ENCODE peak calls at places on chromosomes 6 and 20, in nine cellular contexts. J, K, R, U, F, Y, D, M and O are unnamed samples.

GRCh38 chr20:57514273-57514751 is 10.6 kb downstream of the CTCFL start:
- DNase-seq in F (no peak), J (peak), R (peak), U (peak), K (peak), Y (peak), M (peak), D (peak), O (peak)

GRCh38 chr6:167119680-167120556 is 3.0 kb upstream of the CCR6 start:
- DNase-seq in U (no peak), D (no peak), F (peak), R (no peak), J (no peak), M (no peak), K (no peak), Y (no peak), O (no peak)

GRCh38 chr6:44674226-44675155 is 287.0 kb downstream of the CDC5L start:
- DNase-seq in K (no peak), U (no peak), M (no peak), J (peak), D (peak), F (no peak), R (no peak), Y (no peak), O (no peak)

GRCh38 chr6:37524025-37524647 is 24.4 kb upstream of the CCDC167 start:
- DNase-seq in F (no peak), R (no peak), M (no peak), U (no peak), Y (peak), D (peak), K (no peak), J (peak), O (no peak)

GRCh38 chr6:160428069-160428430 is 79.9 kb downstream of the SLC22A3 start:
- DNase-seq in M (no peak), K (no peak), D (no peak), J (no peak), U (peak), F (no peak), R (no peak), Y (no peak), O (no peak)

GRCh38 chr6:111843347-111844147 is 29.7 kb downstream of the FYN start:
- DNase-seq in J (no peak), R (no peak), U (peak), F (peak), Y (no peak), M (no peak), D (no peak), K (no peak), O (no peak)

GRCh38 chr6:38871745-38872568 is 156.8 kb downstream of the DNAH8 start:
- DNase-seq in D (peak), J (peak), Y (peak), U (peak), R (peak), F (peak), M (peak), K (peak), O (peak)

GRCh38 chr20:9409352-9409751 is 105.0 kb upstream of the LAMP5 start:
- DNase-seq in R (no peak), M (no peak), D (peak), J (peak), Y (peak), U (no peak), K (no peak), F (no peak), O (no peak)

GRCh38 chr6:85458782-85459181 is 8.9 kb downstream of the NT5E start:
- DNase-seq in R (no peak), D (no peak), K (no peak), Y (no peak), F (no peak), U (no peak), M (no peak), J (no peak), O (no peak)

GRCh38 chr6:122198922-122199321 is 200.5 kb upstream of the HSF2 start:
- DNase-seq in K (no peak), D (peak), M (no peak), J (peak), F (no peak), U (no peak), R (no peak), Y (no peak), O (no peak)

GRCh38 chr6:122207061-122207460 is 192.4 kb upstream of the HSF2 start:
- DNase-seq in J (no peak), Y (no peak), F (no peak), D (no peak), R (no peak), M (no peak), K (no peak), U (no peak), O (no peak)

GRCh38 chr6:122207794-122208193 is 191.7 kb upstream of the HSF2 start:
- DNase-seq in Y (no peak), J (peak), F (no peak), K (no peak), D (peak), U (no peak), R (no peak), M (no peak), O (no peak)

GRCh38 chr6:122200441-122200840 is 199.0 kb upstream of the HSF2 start:
- DNase-seq in F (no peak), M (no peak), K (no peak), U (no peak), D (no peak), R (no peak), Y (no peak), J (no peak), O (no peak)

DNA sequence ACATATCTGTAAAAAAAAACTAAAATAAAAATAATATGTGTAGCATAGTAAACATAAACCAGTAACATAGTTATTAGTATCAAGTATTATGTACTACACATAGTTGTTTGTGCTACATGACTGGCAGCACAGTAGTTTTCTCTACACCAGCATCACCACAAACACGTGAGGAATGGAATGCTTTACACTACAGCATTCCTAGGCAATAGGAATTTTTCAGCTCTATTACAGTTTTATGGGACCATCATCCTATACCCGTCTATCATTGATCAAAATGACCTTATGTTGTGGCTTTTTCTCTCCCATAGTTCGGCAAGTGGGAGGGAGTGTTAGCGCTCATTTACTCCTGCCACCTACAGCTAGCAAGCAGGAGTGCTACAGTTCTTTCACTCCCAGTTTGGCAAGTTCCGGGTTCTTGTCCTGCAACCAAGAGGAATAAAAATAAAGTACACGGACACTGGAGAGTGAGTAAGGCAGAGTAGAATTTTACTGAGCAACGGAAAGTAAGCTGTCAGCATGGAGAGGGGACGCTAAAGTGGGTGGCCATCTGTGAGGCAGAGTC is 196.8 kb upstream of the HSF2 start:
- DNase-seq in R (no peak), K (no peak), U (no peak), D (no peak), M (no peak), J (no peak), Y (no peak), F (no peak), O (no peak)
- TF ChIP-seq CTCF in R (no peak), K (no peak), U (no peak), D (no peak), M (no peak), J (no peak), Y (no peak), F (no peak), O (no peak)

GRCh38 chr6:117404548-117404947 is 21.2 kb downstream of the ROS1 start:
- DNase-seq in F (no peak), U (no peak), Y (peak), D (peak), K (no peak), R (no peak), J (peak), M (no peak), O (no peak)
- TF ChIP-seq CTCF in F (no peak), U (no peak), Y (peak), D (peak), K (no peak), R (peak), J (peak), M (no peak), O (no peak)

GRCh38 chr6:36075656-36076055 is 48.0 kb downstream of the MAPK14 start:
- DNase-seq in J (peak), K (no peak), D (peak), Y (no peak), M (no peak), R (peak), F (no peak), U (no peak), O (no peak)
- TF ChIP-seq CTCF in J (peak), K (no peak), D (peak), Y (no peak), M (peak), R (peak), F (peak), U (no peak), O (peak)

DNA sequence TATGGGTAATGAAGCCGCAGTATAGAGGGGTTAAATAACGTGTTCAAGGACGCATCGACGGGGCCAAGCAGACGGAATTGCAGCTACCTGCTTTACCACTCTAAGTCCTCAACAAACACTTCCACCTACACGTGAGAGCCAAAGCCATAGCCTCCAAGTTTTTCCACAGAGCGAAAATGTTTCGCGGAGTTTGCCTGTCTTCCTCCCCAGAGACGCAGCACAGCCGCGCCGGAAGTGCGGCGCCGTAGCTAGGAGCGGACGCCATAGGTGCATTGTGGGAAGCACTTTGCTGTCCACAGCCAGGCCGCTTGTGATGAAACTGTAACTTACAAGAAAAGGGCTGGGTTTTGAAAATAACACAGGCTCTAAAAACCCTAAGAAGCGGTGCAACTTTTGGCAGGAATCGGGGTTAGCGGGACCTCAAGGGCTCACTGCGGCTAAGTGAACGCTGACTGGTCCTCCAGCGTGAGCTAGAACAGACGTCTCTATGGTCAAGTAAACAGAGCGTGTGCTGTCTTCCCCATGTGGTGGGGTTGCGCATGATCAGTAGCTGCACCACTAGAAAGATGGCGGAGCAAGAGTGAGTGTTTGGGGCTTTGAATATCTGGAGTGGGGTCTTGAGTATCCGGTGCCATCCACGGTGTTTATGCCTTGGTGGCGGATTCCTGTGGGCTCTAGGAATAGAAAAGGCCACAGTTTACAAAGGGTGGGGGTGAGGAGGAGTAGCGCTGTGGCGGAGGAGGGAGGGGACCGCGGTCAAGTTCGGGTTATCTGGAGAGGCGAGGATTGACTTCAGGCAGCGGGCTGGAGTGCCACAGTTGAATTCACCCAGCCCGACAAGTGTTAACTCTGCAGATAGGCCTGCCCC is at the start of gene RPL7L1:
- DNase-seq in D (peak), Y (peak), M (peak), J (peak), F (peak), K (peak), U (peak), R (peak), O (peak)
- TF ChIP-seq CTCF in D (peak), Y (no peak), M (no peak), J (no peak), F (no peak), K (no peak), U (peak), R (no peak), O (peak)

GRCh38 chr6:157709514-157709913 is 113.5 kb upstream of the SNX9 start:
- DNase-seq in F (no peak), R (no peak), J (no peak), K (no peak), M (no peak), U (no peak), Y (no peak), D (no peak), O (no peak)
- TF ChIP-seq CTCF in F (no peak), R (no peak), J (no peak), K (no peak), M (no peak), U (no peak), Y (no peak), D (no peak), O (no peak)